ENCODE peak calls at places on chromosomes 6 and 20, in four cellular contexts. A is transverse colon, T is left ventricle myocardium inferior, V is pancreas. L is an unnamed sample. For H3K4me1 and H3K9me3, the result is how much of the 10 kb centered on the place peaks cover.

GRCh38 chr6:4776967-4777925 is 1.0 kb downstream of the CDYL start:
- DNase-seq in V (no peak), A (peak), T (no peak), L (no peak)

GRCh38 chr20:63531686-63532448 is 5.3 kb downstream of the PTK6 start:
- DNase-seq in A (no peak), T (no peak), V (no peak), L (no peak)

GRCh38 chr6:7642784-7643183 is 52.8 kb downstream of the SNRNP48 start:
- DNase-seq in V (no peak), A (peak), T (no peak), L (no peak)

GRCh38 chr6:47075741-47076421 is 33.7 kb upstream of the ADGRF1 start:
- DNase-seq in V (no peak), A (no peak), T (no peak), L (no peak)

GRCh38 chr20:47204008-47204745 is 152.3 kb downstream of the ZMYND8 start:
- DNase-seq in V (no peak), A (no peak), T (no peak), L (no peak)

GRCh38 chr6:44540881-44541280 is 153.4 kb downstream of the CDC5L start:
- DNase-seq in A (no peak), V (no peak), T (no peak), L (no peak)

GRCh38 chr6:108653864-108654402 is 93.2 kb downstream of the FOXO3 start:
- DNase-seq in T (peak), V (no peak), A (no peak), L (peak)

GRCh38 chr6:52849137-52849536 is 8.5 kb upstream of the GSTA5 start:
- DNase-seq in V (no peak), T (no peak), A (no peak), L (no peak)

GRCh38 chr6:157995458-157995857 is 13.8 kb downstream of the SYNJ2 start:
- DNase-seq in A (no peak), V (no peak), T (peak), L (no peak)

GRCh38 chr6:39313526-39314272 is 520 bp downstream of the KCNK17 start:
- DNase-seq in V (peak), A (no peak), T (no peak), L (no peak)

GRCh38 chr6:56963793-56964192 is 8.9 kb downstream of the BEND6 start:
- DNase-seq in A (no peak), V (no peak), T (no peak), L (no peak)

GRCh38 chr6:79802657-79803310 is 144.6 kb downstream of the ELOVL4 start:
- DNase-seq in T (no peak), A (no peak), V (no peak), L (no peak)

GRCh38 chr20:45361794-45362193 is 1.2 kb upstream of the SYS1 start:
- DNase-seq in A (no peak), T (no peak), V (no peak), L (no peak)

GRCh38 chr20:45358282-45359068 is 4.5 kb upstream of the SYS1 start:
- DNase-seq in A (peak), T (peak), V (peak), L (peak)

GRCh38 chr20:45362804-45363610 is at the start of gene SYS1:
- DNase-seq in T (peak), V (peak), A (peak), L (peak)

GRCh38 chr20:45359069-45359405 is 3.9 kb upstream of the SYS1 start:
- DNase-seq in T (peak), A (no peak), V (no peak), L (no peak)

GRCh38 chr20:45359406-45360148 is 3.4 kb upstream of the SYS1 start:
- DNase-seq in V (no peak), A (peak), T (no peak), L (no peak)
- H3K4me1 ChIP-seq in V (under half), A (under half), T (half or more), L (half or more)

DNA sequence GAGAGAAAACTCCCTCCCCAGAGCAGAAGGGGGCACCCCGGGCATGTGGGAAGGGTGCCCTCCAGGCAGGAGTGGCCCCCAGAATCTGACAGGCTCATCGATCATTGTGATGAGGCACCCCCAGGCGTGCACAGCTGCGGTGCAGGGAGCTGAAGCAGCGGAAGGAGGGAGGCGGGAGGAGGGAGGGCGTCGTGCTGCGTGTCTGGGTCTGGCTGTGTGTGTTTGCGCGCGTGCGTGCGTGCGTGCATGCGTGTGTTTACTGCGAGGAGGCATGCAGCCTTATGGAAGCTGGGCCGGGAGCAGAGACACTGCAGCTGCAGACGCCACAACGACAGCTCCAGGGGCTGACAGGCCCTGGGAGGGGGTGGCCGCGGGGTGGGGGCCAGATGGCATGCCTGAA is 40.4 kb downstream of the FOXP4 start:
- DNase-seq in V (no peak), A (no peak), T (no peak), L (no peak)
- H3K27ac ChIP-seq in V (no peak), A (no peak), T (no peak), L (no peak)

GRCh38 chr20:51303731-51304670 is 238.5 kb downstream of the NFATC2 start:
- DNase-seq in A (no peak), V (no peak), T (no peak), L (no peak)
- H3K9me3 ChIP-seq in A (under half), V (under half), T (under half), L (under half)

GRCh38 chr6:13429406-13429753 is 58.0 kb downstream of the GFOD1 start:
- DNase-seq in T (no peak), V (no peak), A (no peak), L (no peak)
- H3K4me1 ChIP-seq in T (half or more), V (under half), A (under half), L (half or more)

GRCh38 chr20:25622049-25622448 is 1.8 kb downstream of the NANP start:
- DNase-seq in V (no peak), A (no peak), T (no peak), L (no peak)

GRCh38 chr20:25624500-25624939 is 706 bp upstream of the NANP start:
- DNase-seq in T (no peak), V (no peak), A (no peak), L (peak)

GRCh38 chr20:25622450-25623224 is 1.2 kb downstream of the NANP start:
- DNase-seq in V (no peak), A (no peak), T (no peak), L (no peak)

GRCh38 chr20:25623736-25624499 is at the start of gene NANP:
- DNase-seq in A (peak), V (peak), T (peak), L (peak)

GRCh38 chr20:25623225-25623735 is 534 bp downstream of the NANP start:
- DNase-seq in A (peak), T (peak), V (peak), L (peak)
- H3K27ac ChIP-seq in A (peak), T (peak), V (peak), L (peak)

GRCh38 chr6:81694855-81695254 is 57.6 kb downstream of the TENT5A start:
- DNase-seq in A (no peak), V (no peak), T (no peak), L (no peak)
- H3K9me3 ChIP-seq in A (under half), V (under half), T (under half), L (under half)

GRCh38 chr6:61555993-61556392 is 730.0 kb downstream of the KHDRBS2 start:
- DNase-seq in A (no peak), T (no peak), V (no peak), L (no peak)
- H3K4me1 ChIP-seq in A (under half), T (under half), V (under half), L (under half)

DNA sequence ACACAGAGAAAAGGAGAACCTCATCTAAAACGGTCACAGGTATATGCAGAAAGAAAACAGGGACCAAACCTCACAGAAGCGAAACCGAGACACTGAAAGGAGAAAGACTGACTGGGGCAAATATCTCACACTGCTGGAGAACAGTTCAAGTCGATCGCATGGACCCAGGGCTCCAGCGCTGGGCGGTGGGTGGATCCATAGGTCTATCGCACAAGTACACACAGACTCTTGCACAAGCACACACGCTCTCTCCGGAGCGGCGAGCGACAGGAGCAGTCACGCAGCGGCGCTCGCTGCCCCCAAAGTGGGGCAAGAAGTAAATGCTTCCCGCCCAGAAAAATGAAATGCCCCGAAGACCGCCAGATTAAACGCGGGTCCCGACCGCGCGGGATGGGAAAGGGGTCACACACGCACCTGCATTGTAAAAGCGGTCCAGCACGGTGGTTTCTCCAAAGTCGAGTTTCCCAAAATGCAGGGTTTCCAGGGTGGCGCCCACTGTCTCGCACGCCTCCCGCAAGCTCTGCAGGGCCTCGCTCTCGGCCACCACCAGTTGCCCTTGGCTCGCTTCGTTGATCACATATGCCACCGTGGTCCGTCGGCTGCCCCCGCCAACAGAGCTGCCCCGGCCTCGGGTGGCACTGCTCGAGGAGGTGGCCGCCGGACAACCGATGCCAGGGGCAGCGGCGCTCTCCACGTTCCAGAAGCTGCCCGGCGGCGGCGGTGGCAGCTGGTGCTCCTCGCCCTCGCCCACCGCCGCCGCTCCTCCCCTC is 796 bp downstream of the MAP3K5 start:
- DNase-seq in A (peak), V (peak), T (peak), L (peak)
- H3K27ac ChIP-seq in A (peak), V (peak), T (peak), L (peak)

L was measured in heart right ventricle.